ENCODE peak calls at places on chromosomes 6 and 20, in ten cellular contexts. A is upper lobe of right lung, R is mucosa of descending colon, M is suprapubic skin, X is Caco-2, E is psoas muscle, L is heart right ventricle, I is NB4, Y is SK-N-SH, P is heart left ventricle. S is an unnamed sample.

GRCh38 chr6:25250878-25251277 is 28.3 kb upstream of the CARMIL1 start:
- DNase-seq in A (no peak), R (no peak), M (no peak), X (no peak), E (no peak), L (no peak), I (no peak), Y (no peak), P (no peak), S (no peak)

GRCh38 chr20:19986419-19986818 is 30.7 kb upstream of the NAA20 start:
- DNase-seq in A (no peak), R (no peak), M (no peak), X (no peak), E (no peak), L (no peak), I (peak), Y (no peak), P (no peak), S (peak)

GRCh38 chr6:135675862-135676261 is 175.6 kb upstream of the PDE7B start:
- DNase-seq in A (no peak), R (peak), M (no peak), X (peak), E (no peak), L (no peak), I (peak), Y (peak), P (no peak), S (peak)

GRCh38 chr6:42727627-42728026 is 5.2 kb upstream of the PRPH2 start:
- DNase-seq in A (peak), R (peak), M (no peak), X (no peak), E (no peak), L (no peak), I (no peak), Y (no peak), P (peak), S (no peak)

GRCh38 chr20:21682576-21682975 is 22.9 kb upstream of the PAX1 start:
- DNase-seq in A (no peak), R (no peak), M (no peak), X (no peak), E (peak), L (no peak), I (no peak), Y (no peak), P (no peak), S (no peak)

GRCh38 chr6:127186889-127187288 is 68.4 kb downstream of the RSPO3 start:
- DNase-seq in A (peak), R (peak), M (peak), X (peak), E (peak), L (peak), I (peak), Y (peak), P (peak), S (peak)

GRCh38 chr6:32692019-32692418 is 25.6 kb upstream of the HLA-DQB1 start:
- DNase-seq in A (no peak), R (peak), M (no peak), X (peak), E (no peak), L (no peak), I (no peak), Y (no peak), P (peak), S (no peak)

GRCh38 chr20:62914970-62915457 is 11.3 kb downstream of the DIDO1 start:
- DNase-seq in A (no peak), R (no peak), M (no peak), X (peak), E (no peak), L (no peak), I (peak), Y (peak), P (no peak), S (peak)

GRCh38 chr6:147421903-147422302 is 86.6 kb upstream of the SAMD5 start:
- DNase-seq in A (no peak), R (no peak), M (no peak), X (no peak), E (no peak), L (no peak), I (no peak), Y (no peak), P (no peak), S (no peak)

GRCh38 chr6:7146079-7146828 is 38.5 kb downstream of the RREB1 start:
- DNase-seq in A (peak), R (peak), M (no peak), X (peak), E (peak), L (no peak), I (peak), Y (no peak), P (peak), S (peak)

GRCh38 chr6:149884215-149884614 is 13.7 kb downstream of the RAET1E start:
- DNase-seq in A (peak), R (no peak), M (no peak), X (no peak), E (no peak), L (no peak), I (no peak), Y (no peak), P (peak), S (peak)

GRCh38 chr20:61328906-61329558 is 77.0 kb downstream of the CDH4 start:
- DNase-seq in A (peak), R (no peak), M (no peak), X (no peak), E (peak), L (no peak), I (peak), Y (no peak), P (peak), S (no peak)

GRCh38 chr20:33827629-33828325 is 16.6 kb downstream of the CHMP4B start:
- DNase-seq in A (no peak), R (no peak), M (no peak), X (no peak), E (no peak), L (no peak), I (peak), Y (no peak), P (no peak), S (peak)

GRCh38 chr6:45704056-45704790 is 311.4 kb downstream of the CLIC5 start:
- DNase-seq in A (no peak), R (no peak), M (no peak), X (no peak), E (no peak), L (no peak), I (no peak), Y (no peak), P (no peak), S (peak)

GRCh38 chr20:56091635-56092180 is 86.4 kb upstream of the CBLN4 start:
- DNase-seq in A (no peak), R (no peak), M (no peak), X (no peak), E (no peak), L (no peak), I (peak), Y (no peak), P (no peak), S (no peak)

GRCh38 chr6:37323568-37323967 is 30.2 kb upstream of the RNF8 start:
- DNase-seq in A (no peak), R (no peak), M (no peak), X (no peak), E (no peak), L (no peak), I (no peak), Y (peak), P (no peak), S (peak)

GRCh38 chr6:143647191-143647590 is 30.6 kb upstream of the PHACTR2 start:
- DNase-seq in A (no peak), R (no peak), M (no peak), X (no peak), E (no peak), L (no peak), I (no peak), Y (no peak), P (no peak), S (no peak)

GRCh38 chr20:35909796-35910195 is 44.5 kb downstream of the SCAND1 start:
- DNase-seq in A (no peak), R (no peak), M (no peak), X (no peak), E (no peak), L (no peak), I (no peak), Y (no peak), P (no peak), S (no peak)

GRCh38 chr20:16020971-16021370 is 552.3 kb downstream of the KIF16B start:
- DNase-seq in A (no peak), R (no peak), M (no peak), X (no peak), E (no peak), L (no peak), I (peak), Y (no peak), P (no peak), S (no peak)

DNA sequence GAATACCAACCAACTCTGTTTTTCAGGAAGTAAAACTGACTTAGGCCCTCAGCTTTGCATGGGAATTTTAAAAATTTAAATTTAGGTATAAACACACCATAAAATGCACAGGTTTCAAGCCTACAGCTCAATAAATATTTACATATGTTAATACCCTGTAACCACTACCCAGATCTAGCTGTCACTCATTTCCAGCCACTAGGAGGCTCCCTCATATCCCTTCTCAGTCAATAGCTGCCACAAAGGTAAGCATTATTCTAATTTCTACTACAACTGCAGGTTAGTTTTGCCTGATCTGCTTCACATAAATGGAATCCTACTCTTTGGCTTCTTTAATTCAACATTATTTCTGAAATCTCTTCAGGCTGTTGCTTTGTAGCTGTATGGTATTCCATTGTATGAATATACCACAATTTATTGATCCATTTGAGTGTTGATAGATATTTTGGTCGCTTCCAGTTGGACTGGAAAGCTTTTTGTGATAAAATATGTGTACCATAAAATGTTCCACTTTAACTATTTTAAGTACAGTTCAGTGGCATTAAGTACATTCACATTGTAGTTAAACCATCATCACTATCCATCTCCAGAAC is 32.5 kb upstream of the MEI4 start:
- DNase-seq in A (no peak), R (peak), M (no peak), X (peak), E (no peak), L (no peak), I (peak), Y (peak), P (no peak), S (peak)
- TF ChIP-seq CTCF in A (peak), R (peak), M (no peak), X (peak), E (no peak), L (no peak), I (peak), Y (peak), P (no peak), S (peak)

GRCh38 chr6:108175592-108176279 is 9.9 kb downstream of the NR2E1 start:
- DNase-seq in A (peak), R (no peak), M (no peak), X (peak), E (no peak), L (no peak), I (peak), Y (peak), P (no peak), S (no peak)

GRCh38 chr6:108174371-108175175 is 8.8 kb downstream of the NR2E1 start:
- DNase-seq in A (no peak), R (peak), M (no peak), X (no peak), E (no peak), L (no peak), I (peak), Y (peak), P (no peak), S (peak)

GRCh38 chr6:108175176-108175591 is 9.4 kb downstream of the NR2E1 start:
- DNase-seq in A (no peak), R (no peak), M (no peak), X (no peak), E (no peak), L (no peak), I (no peak), Y (no peak), P (no peak), S (no peak)

GRCh38 chr6:108179741-108180140 is 13.9 kb downstream of the NR2E1 start:
- DNase-seq in A (no peak), R (no peak), M (no peak), X (no peak), E (no peak), L (no peak), I (no peak), Y (no peak), P (no peak), S (no peak)

DNA sequence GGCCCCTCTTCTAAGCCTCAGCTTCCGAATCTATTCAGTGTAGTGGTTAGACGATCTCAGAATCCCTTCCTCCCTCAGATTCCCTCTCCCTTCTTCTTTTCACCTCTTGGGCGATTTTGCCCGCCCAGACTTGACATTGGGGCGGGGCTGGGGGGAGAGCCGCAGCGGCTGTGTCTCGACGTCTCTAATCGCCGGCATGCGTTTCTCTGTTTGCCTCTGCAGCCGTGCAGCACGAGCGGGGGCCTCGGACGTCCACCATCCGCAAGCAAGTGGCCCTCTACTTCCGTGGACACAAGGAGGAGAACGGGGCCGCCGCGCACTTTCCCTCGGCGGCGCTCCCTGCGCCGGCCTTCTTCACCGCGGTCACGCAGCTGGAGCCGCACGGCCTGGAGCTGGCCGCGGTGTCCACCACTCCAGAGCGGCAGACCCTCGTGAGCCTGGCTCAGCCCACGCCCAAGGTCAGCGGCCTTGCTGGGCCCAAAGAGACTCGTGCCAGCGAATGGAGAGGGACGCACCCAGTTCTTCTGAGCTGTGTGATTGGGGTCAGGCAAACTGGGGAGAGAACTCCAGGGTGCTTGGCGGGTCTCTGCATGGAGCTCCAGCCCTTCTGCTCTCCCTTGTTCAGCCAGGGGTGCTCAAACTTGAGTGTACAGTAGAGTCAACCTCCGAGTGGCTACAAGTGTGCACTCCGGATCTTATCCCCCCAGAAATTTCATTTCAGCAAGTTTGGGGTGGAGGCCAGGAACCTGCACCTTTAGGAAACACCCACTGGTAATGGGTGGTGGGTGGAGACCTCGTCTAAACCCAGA is 10.7 kb downstream of the NR2E1 start:
- DNase-seq in A (no peak), R (no peak), M (no peak), X (no peak), E (no peak), L (no peak), I (no peak), Y (peak), P (no peak), S (no peak)
- H3K4me3 ChIP-seq in A (peak), R (no peak), M (peak), X (peak), E (peak), L (peak), I (no peak), Y (no peak), P (no peak), S (no peak)

DNA sequence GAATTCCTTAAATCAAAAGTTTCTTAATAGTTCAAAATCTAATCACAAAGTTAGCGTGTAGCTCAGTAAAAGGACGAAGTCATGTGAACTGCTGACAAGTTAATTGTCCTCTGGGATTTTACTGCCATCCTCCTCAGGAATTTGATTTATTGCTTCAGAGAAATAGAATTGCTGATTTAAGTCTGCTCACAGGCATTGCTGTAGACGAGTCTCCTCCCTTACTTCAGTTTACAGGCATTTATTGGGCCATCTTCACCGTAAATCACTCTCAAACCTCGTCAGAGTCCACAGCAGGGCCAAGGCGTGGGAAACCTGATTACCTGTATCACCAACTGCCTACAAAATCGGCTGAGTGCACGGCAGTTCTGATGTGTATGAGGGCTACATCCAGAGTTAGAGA is 119.1 kb upstream of the PDE10A start:
- DNase-seq in A (no peak), R (peak), M (no peak), X (no peak), E (no peak), L (no peak), I (no peak), Y (no peak), P (no peak), S (no peak)
- TF ChIP-seq CTCF in A (no peak), R (no peak), M (no peak), X (no peak), E (no peak), L (no peak), I (no peak), Y (no peak), P (no peak), S (no peak)

DNA sequence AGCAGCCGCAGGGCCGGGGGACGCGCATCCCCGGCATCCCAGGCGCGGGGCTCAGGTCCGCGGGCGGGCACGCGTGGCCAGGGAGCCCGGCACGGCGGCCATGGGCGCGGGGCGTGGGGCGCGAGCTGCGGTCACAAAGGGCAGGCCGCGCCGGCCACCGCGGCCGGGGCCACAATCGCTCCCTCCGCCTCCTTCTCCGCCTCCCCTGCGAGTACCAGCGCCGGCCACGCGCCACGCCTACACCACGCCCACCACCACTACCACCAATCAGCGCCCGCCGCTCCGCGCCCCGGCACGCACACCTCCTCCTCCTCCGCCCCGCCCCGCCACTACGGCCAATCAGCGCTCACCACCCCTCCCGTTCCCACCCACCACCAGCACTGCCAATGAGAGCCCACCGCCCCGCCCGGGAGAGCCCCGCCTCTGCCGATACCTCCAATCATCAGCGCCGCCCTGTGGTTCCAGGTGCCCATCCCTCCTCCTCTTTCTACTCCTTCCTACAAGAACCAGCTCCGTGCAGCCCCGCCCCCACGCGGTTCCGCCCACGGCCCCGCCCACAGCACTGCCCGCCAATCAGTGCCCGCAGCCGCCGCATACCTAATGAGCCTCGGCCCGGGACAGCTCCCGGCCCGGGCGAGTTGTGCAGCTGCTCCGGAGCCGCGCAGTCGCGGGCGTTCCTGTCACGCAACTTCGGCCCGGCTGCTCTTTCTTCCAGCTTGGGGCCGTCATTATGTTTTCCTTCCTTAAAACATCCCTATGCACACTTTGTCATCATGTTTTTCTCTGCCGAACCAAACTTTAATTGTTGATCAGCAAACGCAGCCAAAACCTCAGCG is at the start of gene RPS6KA2:
- DNase-seq in A (peak), R (peak), M (peak), X (peak), E (peak), L (peak), I (peak), Y (peak), P (peak), S (peak)
- H3K4me3 ChIP-seq in A (peak), R (peak), M (peak), X (peak), E (peak), L (peak), I (peak), Y (peak), P (peak), S (peak)

GRCh38 chr6:167554854-167555253 is 230.0 kb downstream of the TTLL2 start:
- DNase-seq in A (no peak), R (no peak), M (peak), X (no peak), E (no peak), L (no peak), I (no peak), Y (no peak), P (no peak), S (no peak)

GRCh38 chr6:167559675-167560479 is 235.0 kb downstream of the TTLL2 start:
- DNase-seq in A (no peak), R (peak), M (peak), X (peak), E (no peak), L (no peak), I (no peak), Y (no peak), P (no peak), S (no peak)

GRCh38 chr6:167560673-167561569 is 236.0 kb downstream of the TTLL2 start:
- DNase-seq in A (no peak), R (no peak), M (no peak), X (no peak), E (no peak), L (no peak), I (no peak), Y (no peak), P (no peak), S (no peak)

GRCh38 chr6:167555836-167556235 is 230.9 kb downstream of the TTLL2 start:
- DNase-seq in A (no peak), R (no peak), M (no peak), X (no peak), E (no peak), L (no peak), I (no peak), Y (no peak), P (no peak), S (no peak)

DNA sequence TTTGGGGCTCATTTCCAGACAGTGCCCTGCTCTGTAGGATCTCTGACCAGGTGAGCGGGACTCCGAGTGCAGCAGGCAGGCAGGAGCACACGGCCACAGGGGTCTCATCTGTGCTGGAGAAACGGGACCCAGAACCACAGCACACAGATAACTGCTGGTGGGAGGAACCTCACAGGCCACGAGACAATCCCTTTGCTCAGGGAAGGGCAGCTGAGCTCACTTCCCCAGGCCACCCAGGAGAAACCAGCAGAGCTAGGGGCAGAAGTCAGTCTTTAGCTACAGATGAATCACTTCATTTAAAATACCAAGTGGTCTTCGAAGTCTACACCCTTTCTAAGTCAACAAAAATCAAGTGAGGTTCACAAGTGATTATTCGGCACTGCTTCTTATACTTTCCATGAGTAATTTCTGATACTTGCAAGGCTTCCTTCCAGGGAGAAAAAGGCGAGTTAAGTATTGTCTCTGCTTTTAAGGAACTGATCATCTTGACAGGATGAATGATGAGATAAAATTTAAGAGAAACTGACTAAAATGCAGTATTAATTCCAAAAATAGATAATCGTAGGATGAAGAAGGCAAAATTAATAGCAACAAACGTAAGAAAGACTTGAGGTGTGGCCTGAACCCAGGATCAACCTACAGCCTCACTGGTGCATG is 233.5 kb downstream of the TTLL2 start:
- DNase-seq in A (no peak), R (no peak), M (no peak), X (no peak), E (no peak), L (no peak), I (no peak), Y (no peak), P (no peak), S (no peak)
- TF ChIP-seq CTCF in A (no peak), R (no peak), M (no peak), X (no peak), E (no peak), L (no peak), I (no peak), Y (no peak), P (no peak), S (no peak)

GRCh38 chr20:17972121-17972520 is 3.3 kb downstream of the MGME1 start:
- DNase-seq in A (no peak), R (no peak), M (no peak), X (no peak), E (no peak), L (no peak), I (no peak), Y (no peak), P (no peak), S (peak)
- H3K4me3 ChIP-seq in A (no peak), R (no peak), M (peak), X (no peak), E (peak), L (no peak), I (peak), Y (peak), P (no peak), S (peak)

GRCh38 chr20:4569092-4569491 is 152.6 kb upstream of the PRND start:
- DNase-seq in A (no peak), R (no peak), M (no peak), X (no peak), E (no peak), L (no peak), I (peak), Y (no peak), P (no peak), S (no peak)
- TF ChIP-seq CTCF in A (no peak), R (no peak), M (no peak), X (peak), E (no peak), L (no peak), I (peak), Y (peak), P (no peak), S (peak)

S was measured in cardiac fibroblast.